ENCODE peak calls at places on chromosomes 4 and X, in nine cellular contexts. One of them, this sample, is unnamed.

GRCh38 chrX:72685810-72686465 is 28.2 kb downstream of the PHKA1 start:
- DNase-seq in posterior vena cava: no peak
- DNase-seq in fibroblast of pulmonary artery: peak; percentile 7
- DNase-seq in GM12865: no peak
- DNase-seq in fibroblast of mammary gland: peak; percentile 38
- DNase-seq in G401: no peak
- DNase-seq in endodermal cell: no peak
- DNase-seq in H54: no peak
- DNase-seq in RWPE1: peak; percentile 63
- DNase-seq in this sample: peak; percentile 25

GRCh38 chrX:19571708-19572107 is 56.4 kb upstream of the MAP3K15 start:
- DNase-seq in RWPE1: no peak
- DNase-seq in endodermal cell: no peak
- DNase-seq in G401: no peak
- DNase-seq in fibroblast of mammary gland: no peak
- DNase-seq in posterior vena cava: no peak
- DNase-seq in H54: no peak
- DNase-seq in fibroblast of pulmonary artery: no peak
- DNase-seq in GM12865: no peak
- DNase-seq in this sample: no peak

GRCh38 chrX:103756736-103757135 is 19.9 kb upstream of the PLP1 start:
- DNase-seq in H54: no peak
- DNase-seq in G401: no peak
- DNase-seq in endodermal cell: no peak
- DNase-seq in GM12865: no peak
- DNase-seq in posterior vena cava: no peak
- DNase-seq in RWPE1: no peak
- DNase-seq in fibroblast of pulmonary artery: no peak
- DNase-seq in fibroblast of mammary gland: no peak
- DNase-seq in this sample: no peak

GRCh38 chrX:23465985-23466384 is 131.3 kb downstream of the PTCHD1 start:
- DNase-seq in posterior vena cava: no peak
- DNase-seq in GM12865: no peak
- DNase-seq in endodermal cell: no peak
- DNase-seq in H54: no peak
- DNase-seq in fibroblast of pulmonary artery: no peak
- DNase-seq in RWPE1: no peak
- DNase-seq in fibroblast of mammary gland: no peak
- DNase-seq in G401: no peak
- DNase-seq in this sample: no peak

GRCh38 chr4:16206301-16206700 is 20.0 kb downstream of the TAPT1 start:
- DNase-seq in posterior vena cava: no peak
- DNase-seq in G401: no peak
- DNase-seq in fibroblast of pulmonary artery: no peak
- DNase-seq in RWPE1: no peak
- DNase-seq in GM12865: no peak
- DNase-seq in endodermal cell: no peak
- DNase-seq in H54: no peak
- DNase-seq in fibroblast of mammary gland: no peak
- DNase-seq in this sample: no peak

GRCh38 chr4:72136429-72136828 is 104.6 kb downstream of the NPFFR2 start:
- DNase-seq in RWPE1: no peak
- DNase-seq in fibroblast of mammary gland: no peak
- DNase-seq in GM12865: no peak
- DNase-seq in fibroblast of pulmonary artery: no peak
- DNase-seq in G401: no peak
- DNase-seq in posterior vena cava: no peak
- DNase-seq in endodermal cell: peak; percentile 70
- DNase-seq in H54: no peak
- DNase-seq in this sample: no peak

GRCh38 chr4:107669068-107669467 is 51.0 kb downstream of the PAPSS1 start:
- DNase-seq in RWPE1: no peak
- DNase-seq in endodermal cell: no peak
- DNase-seq in fibroblast of mammary gland: no peak
- DNase-seq in posterior vena cava: no peak
- DNase-seq in H54: no peak
- DNase-seq in GM12865: no peak
- DNase-seq in G401: no peak
- DNase-seq in fibroblast of pulmonary artery: no peak
- DNase-seq in this sample: no peak

GRCh38 chr4:8725845-8726244 is 133.3 kb downstream of the CPZ start:
- DNase-seq in GM12865: no peak
- DNase-seq in fibroblast of pulmonary artery: no peak
- DNase-seq in posterior vena cava: peak; percentile 59
- DNase-seq in H54: no peak
- DNase-seq in endodermal cell: peak; percentile 28
- DNase-seq in RWPE1: no peak
- DNase-seq in fibroblast of mammary gland: no peak
- DNase-seq in G401: no peak
- DNase-seq in this sample: no peak

GRCh38 chr4:151541438-151542071 is 132.6 kb downstream of the FHIP1A start:
- DNase-seq in endodermal cell: peak; percentile 71
- DNase-seq in H54: no peak
- DNase-seq in fibroblast of mammary gland: peak; percentile 98
- DNase-seq in fibroblast of pulmonary artery: peak; percentile 75
- DNase-seq in RWPE1: peak; percentile 77
- DNase-seq in G401: no peak
- DNase-seq in posterior vena cava: no peak
- DNase-seq in GM12865: no peak
- DNase-seq in this sample: no peak

GRCh38 chr4:118120120-118120760 is 86.0 kb downstream of the NDST3 start:
- DNase-seq in endodermal cell: peak; percentile 69
- DNase-seq in RWPE1: no peak
- DNase-seq in fibroblast of pulmonary artery: no peak
- DNase-seq in fibroblast of mammary gland: no peak
- DNase-seq in GM12865: no peak
- DNase-seq in posterior vena cava: no peak
- DNase-seq in H54: no peak
- DNase-seq in G401: no peak
- DNase-seq in this sample: no peak

GRCh38 chr4:127623755-127624087 is 9.0 kb upstream of the INTU start:
- DNase-seq in fibroblast of mammary gland: peak; percentile 34
- DNase-seq in G401: peak; percentile 8
- DNase-seq in RWPE1: peak; percentile 47
- DNase-seq in GM12865: no peak
- DNase-seq in posterior vena cava: no peak
- DNase-seq in H54: no peak
- DNase-seq in endodermal cell: no peak
- DNase-seq in fibroblast of pulmonary artery: peak; percentile 36
- DNase-seq in this sample: no peak

GRCh38 chrX:107731831-107732502 is 43.6 kb downstream of the TSC22D3 start:
- DNase-seq in fibroblast of mammary gland: peak; percentile 87
- DNase-seq in G401: peak; percentile 67
- DNase-seq in H54: peak; percentile 59
- DNase-seq in endodermal cell: peak; percentile 92
- DNase-seq in RWPE1: peak; percentile 60
- DNase-seq in fibroblast of pulmonary artery: peak; percentile 96
- DNase-seq in GM12865: no peak
- DNase-seq in posterior vena cava: peak; percentile 95
- DNase-seq in this sample: peak; percentile 81

GRCh38 chr4:184647391-184648101 is 1.7 kb downstream of the CASP3 start:
- DNase-seq in fibroblast of pulmonary artery: peak; percentile 36
- DNase-seq in GM12865: no peak
- DNase-seq in fibroblast of mammary gland: peak; percentile 54
- DNase-seq in RWPE1: no peak
- DNase-seq in posterior vena cava: no peak
- DNase-seq in G401: peak; percentile 64
- DNase-seq in H54: no peak
- DNase-seq in endodermal cell: no peak
- DNase-seq in this sample: no peak

GRCh38 chrX:120299928-120300327 is 11.3 kb downstream of the TMEM255A start:
- DNase-seq in G401: no peak
- DNase-seq in fibroblast of pulmonary artery: no peak
- DNase-seq in H54: no peak
- DNase-seq in GM12865: no peak
- DNase-seq in endodermal cell: peak; percentile 57
- DNase-seq in posterior vena cava: no peak
- DNase-seq in RWPE1: no peak
- DNase-seq in fibroblast of mammary gland: no peak
- DNase-seq in this sample: no peak

GRCh38 chr4:851701-852430 is 25.9 kb upstream of the CPLX1 start:
- DNase-seq in endodermal cell: no peak
- DNase-seq in fibroblast of mammary gland: no peak
- DNase-seq in H54: no peak
- DNase-seq in RWPE1: no peak
- DNase-seq in G401: no peak
- DNase-seq in posterior vena cava: no peak
- DNase-seq in fibroblast of pulmonary artery: no peak
- DNase-seq in GM12865: no peak
- DNase-seq in this sample: no peak

GRCh38 chrX:119189586-119189985 is 46.5 kb upstream of the PGRMC1 start:
- DNase-seq in G401: peak; percentile 67
- DNase-seq in RWPE1: no peak
- DNase-seq in endodermal cell: no peak
- DNase-seq in fibroblast of mammary gland: peak; percentile 93
- DNase-seq in posterior vena cava: peak; percentile 87
- DNase-seq in H54: no peak
- DNase-seq in GM12865: no peak
- DNase-seq in fibroblast of pulmonary artery: peak; percentile 20
- DNase-seq in this sample: no peak